ENCODE peak calls at places on chromosomes 11 and 22, in eight cellular contexts. L is lung microvascular endothelial cell; V is naive thymus-derived CD8-positive, alpha-beta T cell; B is endothelial cell; I is brain microvascular endothelial cell; R is GM23248; T is HS-5; O is hypothalamus. K is an unnamed sample.

GRCh38 chr11:13462311-13462927 is 603 bp downstream of the BTBD10 start:
- DNase-seq in L (peak), V (peak), B (peak), I (peak), R (peak), T (peak), O (peak), K (peak)

GRCh38 chr22:22959147-22959827 is 71.7 kb downstream of the IGLL5 start:
- DNase-seq in L (peak), V (peak), B (peak), I (peak), R (peak), T (peak), O (peak), K (no peak)

GRCh38 chr22:17606472-17606871 is 22.1 kb downstream of the ATP6V1E1 start:
- DNase-seq in L (no peak), V (no peak), B (no peak), I (no peak), R (peak), T (no peak), O (no peak), K (no peak)

GRCh38 chr11:18792066-18792591 is 531 bp upstream of the PTPN5 start:
- DNase-seq in L (no peak), V (no peak), B (no peak), I (no peak), R (no peak), T (no peak), O (no peak), K (no peak)

GRCh38 chr11:87917111-87917510 is 258.1 kb downstream of the RAB38 start:
- DNase-seq in L (no peak), V (no peak), B (no peak), I (no peak), R (no peak), T (peak), O (no peak), K (no peak)

GRCh38 chr22:46105494-46106278 is 44.6 kb upstream of the PPARA start:
- DNase-seq in L (no peak), V (no peak), B (no peak), I (peak), R (peak), T (no peak), O (no peak), K (no peak)

GRCh38 chr11:25925359-25925758 is 406.6 kb upstream of the ANO3 start:
- DNase-seq in L (no peak), V (no peak), B (no peak), I (no peak), R (no peak), T (no peak), O (no peak), K (no peak)

GRCh38 chr11:20854214-20854613 is 184.8 kb downstream of the NELL1 start:
- DNase-seq in L (no peak), V (no peak), B (peak), I (no peak), R (no peak), T (no peak), O (no peak), K (no peak)

GRCh38 chr11:120337133-120337895 is 1.1 kb downstream of the ARHGEF12 start:
- DNase-seq in L (peak), V (no peak), B (peak), I (no peak), R (peak), T (no peak), O (no peak), K (peak)

GRCh38 chr11:119378851-119379465 is 2.5 kb downstream of the USP2 start:
- DNase-seq in L (no peak), V (no peak), B (no peak), I (no peak), R (no peak), T (no peak), O (no peak), K (no peak)

GRCh38 chr11:84828616-84829015 is 798.5 kb downstream of the DLG2 start:
- DNase-seq in L (no peak), V (no peak), B (no peak), I (no peak), R (no peak), T (no peak), O (no peak), K (no peak)

GRCh38 chr11:69142894-69143293 is 12.8 kb upstream of the SMIM38 start:
- DNase-seq in L (no peak), V (no peak), B (no peak), I (no peak), R (no peak), T (no peak), O (no peak), K (no peak)

GRCh38 chr11:100932474-100933100 is 197.0 kb downstream of the PGR start:
- DNase-seq in L (peak), V (no peak), B (no peak), I (no peak), R (peak), T (peak), O (no peak), K (no peak)

GRCh38 chr11:75434051-75434450 is 1.0 kb upstream of the KLHL35 start:
- DNase-seq in L (no peak), V (no peak), B (no peak), I (no peak), R (no peak), T (no peak), O (no peak), K (no peak)

GRCh38 chr11:2208691-2209369 is 37.2 kb upstream of the TH start:
- DNase-seq in L (no peak), V (no peak), B (no peak), I (no peak), R (no peak), T (no peak), O (no peak), K (peak)

GRCh38 chr11:131408011-131408640 is 37.7 kb downstream of the NTM start:
- DNase-seq in L (no peak), V (no peak), B (peak), I (peak), R (peak), T (no peak), O (peak), K (no peak)

GRCh38 chr11:75174781-75175370 is 24.0 kb downstream of the SLCO2B1 start:
- DNase-seq in L (no peak), V (no peak), B (no peak), I (peak), R (peak), T (peak), O (peak), K (no peak)